ENCODE peak calls at places on chromosomes 16 and 17, in four cellular contexts. P is HepG2, Q is SK-N-SH, O is K562. W is an unnamed sample.
A peak's percentile ranks its signal among the peaks of the same experiment; 100 is the strongest.

GRCh38 chr17:17093764-17094163 is 51.5 kb downstream of the MPRIP start:
- DNase-seq in P (no peak), Q (no peak), O (no peak), W (no peak)

GRCh38 chr16:25027281-25027680 is 12.1 kb upstream of the ARHGAP17 start:
- DNase-seq in P (no peak), Q (no peak), O (no peak), W (no peak)

GRCh38 chr17:15662726-15663125 is 21.4 kb downstream of the TRIM16 start:
- DNase-seq in P (no peak), Q (no peak), O (no peak), W (no peak)

GRCh38 chr17:61410100-61410551 is 10.5 kb downstream of the TBX2 start:
- DNase-seq in P (no peak), Q (peak; percentile 56), O (no peak), W (no peak)

GRCh38 chr16:75416904-75417565 is 16.3 kb downstream of the CFDP1 start:
- DNase-seq in P (no peak), Q (no peak), O (no peak), W (no peak)

GRCh38 chr16:21283521-21284289 is 5.6 kb upstream of the CRYM start:
- DNase-seq in P (peak; percentile 51), Q (peak; percentile 92), O (no peak), W (peak; percentile 79)

GRCh38 chr16:28986492-28986891 is 1.6 kb downstream of the LAT start:
- DNase-seq in P (no peak), Q (no peak), O (no peak), W (no peak)

GRCh38 chr17:19346351-19347255 is 15.9 kb downstream of the B9D1 start:
- DNase-seq in P (peak; percentile 74), Q (no peak), O (peak; percentile 65), W (no peak)

GRCh38 chr16:87850009-87851006 is 19.0 kb downstream of the SLC7A5 start:
- DNase-seq in P (peak; percentile 91), Q (peak; percentile 91), O (peak; percentile 74), W (peak; percentile 87)

GRCh38 chr17:27315322-27315721 is 21.4 kb downstream of the WSB1 start:
- DNase-seq in P (no peak), Q (no peak), O (no peak), W (no peak)

GRCh38 chr17:55448681-55449080 is 27.0 kb upstream of the MMD start:
- DNase-seq in P (no peak), Q (no peak), O (no peak), W (no peak)

GRCh38 chr17:82217530-82218204 is 5.0 kb upstream of the CCDC57 start:
- DNase-seq in P (peak; percentile 93), Q (peak; percentile 46), O (peak; percentile 79), W (no peak)

GRCh38 chr16:49486350-49486749 is 112.7 kb downstream of the C16orf78 start:
- DNase-seq in P (no peak), Q (no peak), O (no peak), W (no peak)

GRCh38 chr16:75309899-75310430 is 58.5 kb upstream of the BCAR1 start:
- DNase-seq in P (peak; percentile 99), Q (no peak), O (no peak), W (no peak)

GRCh38 chr17:62110923-62111484 is 45.9 kb upstream of the MED13 start:
- DNase-seq in P (no peak), Q (no peak), O (no peak), W (no peak)

GRCh38 chr17:51957746-51958145 is 200.8 kb downstream of the CA10 start:
- DNase-seq in P (no peak), Q (no peak), O (no peak), W (no peak)

GRCh38 chr16:14961405-14962186 is 13.2 kb upstream of the PDXDC1 start:
- DNase-seq in P (no peak), Q (no peak), O (no peak), W (no peak)

GRCh38 chr16:11675561-11676511 is 7.6 kb downstream of the SNN start:
- DNase-seq in P (peak; percentile 88), Q (no peak), O (no peak), W (no peak)

GRCh38 chr17:19238167-19238505 is 970 bp downstream of the EPN2 start:
- DNase-seq in P (no peak), Q (peak; percentile 64), O (no peak), W (peak; percentile 38)

GRCh38 chr17:57515662-57516211 is 229.4 kb downstream of the CCDC182 start:
- DNase-seq in P (no peak), Q (no peak), O (no peak), W (no peak)

GRCh38 chr17:50883850-50884291 is 17.7 kb upstream of the TOB1 start:
- DNase-seq in P (no peak), Q (no peak), O (no peak), W (no peak)

GRCh38 chr17:48162946-48163506 is 55.5 kb downstream of the SNX11 start:
- DNase-seq in P (peak; percentile 56), Q (no peak), O (no peak), W (no peak)

GRCh38 chr16:593406-593805 is 3.5 kb downstream of the RAB40C start:
- DNase-seq in P (no peak), Q (no peak), O (no peak), W (no peak)

GRCh38 chr17:81566461-81567126 is 14.4 kb upstream of the FAAP100 start:
- DNase-seq in P (no peak), Q (peak; percentile 70), O (no peak), W (no peak)

GRCh38 chr16:30052671-30053372 is 12.7 kb upstream of the ALDOA start:
- DNase-seq in P (peak; percentile 88), Q (peak; percentile 97), O (peak; percentile 95), W (peak; percentile 94)

GRCh38 chr16:89918453-89919347 is at the start of gene MC1R:
- DNase-seq in P (peak; percentile 88), Q (peak; percentile 72), O (peak; percentile 90), W (peak; percentile 48)

GRCh38 chr17:1398900-1399299 is 1.1 kb downstream of the YWHAE start:
- DNase-seq in P (no peak), Q (no peak), O (no peak), W (no peak)

GRCh38 chr16:72554935-72555334 is 383.0 kb upstream of the PMFBP1 start:
- DNase-seq in P (no peak), Q (no peak), O (no peak), W (no peak)

GRCh38 chr17:12958786-12959185 is 59.0 kb downstream of the ELAC2 start:
- DNase-seq in P (no peak), Q (no peak), O (no peak), W (no peak)

GRCh38 chr16:22092143-22092933 is at the start of gene VWA3A:
- DNase-seq in P (no peak), Q (no peak), O (no peak), W (peak; percentile 57)

GRCh38 chr17:3213587-3213986 is 6.1 kb downstream of the OR1A1 start:
- DNase-seq in P (no peak), Q (no peak), O (no peak), W (no peak)

GRCh38 chr17:80956321-80957190 is 35.1 kb upstream of the CHMP6 start:
- DNase-seq in P (no peak), Q (no peak), O (no peak), W (peak; percentile 4)

GRCh38 chr16:67672306-67672705 is 5.7 kb downstream of the C16orf86 start:
- DNase-seq in P (no peak), Q (no peak), O (no peak), W (no peak)
- TF ChIP-seq FOXJ3 in P (no peak), Q (no peak), O (no peak), W (no peak)

DNA sequence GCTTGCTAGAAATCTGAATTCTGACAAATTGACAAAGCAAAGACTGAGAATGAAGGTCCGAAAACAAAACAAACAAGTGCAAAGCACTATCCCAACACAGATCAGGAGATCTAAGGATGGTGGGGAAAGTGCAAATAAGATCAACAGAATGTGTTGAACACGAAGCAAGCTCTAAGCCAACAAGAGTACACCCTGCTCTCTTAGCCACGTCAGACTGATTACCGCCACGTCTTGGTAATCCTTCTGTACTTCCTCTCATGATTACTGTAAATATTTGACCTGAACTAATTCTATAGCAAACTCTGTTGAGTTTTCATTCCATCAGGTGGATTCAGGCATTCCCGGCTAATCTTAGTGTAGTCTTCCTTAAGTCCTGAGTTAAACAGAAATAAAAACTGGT is 34.3 kb upstream of the ERCC4 start:
- DNase-seq in P (peak; percentile 86), Q (no peak), O (no peak), W (no peak)
- TF ChIP-seq FOXJ3 in P (peak; percentile 84), Q (no peak), O (no peak), W (no peak)

DNA sequence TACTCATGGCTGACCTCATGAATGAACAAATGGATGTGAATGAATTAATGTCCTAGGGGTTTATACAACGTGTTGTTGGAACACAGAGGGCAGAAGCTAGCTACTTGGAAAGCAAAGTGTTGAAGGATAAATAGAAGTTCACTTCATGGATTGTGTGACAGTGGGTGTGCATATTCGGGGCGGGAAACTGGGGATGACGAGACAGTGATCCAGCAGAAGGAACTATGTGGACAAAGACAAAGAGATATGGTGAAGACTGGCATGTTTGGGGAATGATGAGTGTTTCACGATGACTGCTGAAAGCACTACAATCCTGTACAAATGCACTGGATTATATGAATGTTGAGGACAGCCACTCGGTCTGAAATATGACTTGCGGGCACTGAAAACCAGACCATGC is 250.5 kb upstream of the C16orf82 start:
- DNase-seq in P (peak; percentile 11), Q (no peak), O (no peak), W (no peak)
- TF ChIP-seq FOXJ3 in P (no peak), Q (no peak), O (no peak), W (no peak)

DNA sequence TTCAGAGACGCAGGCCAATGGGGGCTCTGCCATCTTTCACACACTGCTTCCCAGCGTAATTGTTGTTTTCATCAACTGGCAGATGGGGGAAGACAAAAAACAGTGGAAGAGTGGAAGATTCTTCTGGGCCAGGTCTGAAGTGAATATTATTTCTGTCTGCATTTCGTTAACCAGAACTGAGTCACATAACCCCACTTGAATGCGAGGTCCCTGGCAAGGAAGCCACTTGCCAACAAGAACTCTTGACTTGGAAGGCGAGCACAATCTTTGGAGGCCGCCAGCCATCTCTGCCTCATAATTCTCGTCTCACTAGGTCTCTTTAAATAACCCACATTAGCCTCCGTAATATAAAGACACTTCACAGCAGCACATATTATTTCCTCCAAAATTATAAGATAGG is 75.4 kb downstream of the CYB561 start:
- DNase-seq in P (no peak), Q (no peak), O (no peak), W (no peak)
- TF ChIP-seq FOXJ3 in P (no peak), Q (no peak), O (no peak), W (no peak)